ENCODE peak calls at places on chromosome 18, in five cellular contexts. Y is HTR-8/SVneo, P is hypothalamus, O is MM.1S, M is lower lobe of right lung. F is an unnamed sample.
A peak's percentile ranks its signal among the peaks of the same experiment; 100 is the strongest.

GRCh38 chr18:4870177-4870773 is 326.8 kb downstream of the AKAIN1 start:
- DNase-seq in P (no peak), M (no peak), O (no peak), Y (no peak), F (no peak)

GRCh38 chr18:43350176-43350575 is 72.9 kb upstream of the SYT4 start:
- DNase-seq in Y (no peak), M (no peak), P (no peak), O (no peak), F (no peak)

GRCh38 chr18:58542426-58543159 is 86.3 kb downstream of the ALPK2 start:
- DNase-seq in P (no peak), O (no peak), M (no peak), Y (no peak), F (no peak)

GRCh38 chr18:3281456-3282400 is 19.8 kb downstream of the MYL12B start:
- DNase-seq in Y (peak; percentile 53), M (no peak), O (peak; percentile 71), P (no peak), F (peak; percentile 75)

GRCh38 chr18:70234667-70235459 is 29.4 kb upstream of the RTTN start:
- DNase-seq in P (no peak), O (no peak), Y (no peak), M (no peak), F (no peak)

GRCh38 chr18:43875496-43875895 is 598.2 kb upstream of the SYT4 start:
- DNase-seq in M (no peak), P (no peak), O (no peak), Y (no peak), F (no peak)

GRCh38 chr18:41966943-41967342 is 11.9 kb downstream of the PIK3C3 start:
- DNase-seq in P (no peak), O (no peak), Y (no peak), M (no peak), F (no peak)

GRCh38 chr18:31102020-31102684 is at the start of gene DSC2:
- DNase-seq in Y (no peak), P (no peak), M (peak; percentile 65), O (no peak), F (no peak)

GRCh38 chr18:10526211-10526949 is 553 bp downstream of the NAPG start:
- DNase-seq in Y (peak; percentile 61), P (no peak), O (peak; percentile 60), M (peak; percentile 79), F (no peak)

GRCh38 chr18:74994502-74995403 is 214.2 kb downstream of the PTGR3 start:
- DNase-seq in M (no peak), P (no peak), O (no peak), Y (no peak), F (no peak)

GRCh38 chr18:79642626-79643025 is 37.0 kb upstream of the CTDP1 start:
- DNase-seq in M (no peak), O (no peak), Y (no peak), P (no peak), F (no peak)

GRCh38 chr18:57087985-57088384 is 58.9 kb upstream of the BOD1L2 start:
- DNase-seq in O (no peak), M (no peak), Y (peak; percentile 3), P (no peak), F (no peak)

GRCh38 chr18:3055201-3055600 is 42.3 kb upstream of the LPIN2 start:
- DNase-seq in M (no peak), O (no peak), Y (no peak), P (no peak), F (no peak)

GRCh38 chr18:23191232-23191631 is 55.9 kb downstream of the CABLES1 start:
- DNase-seq in Y (no peak), M (no peak), O (no peak), P (no peak), F (no peak)

GRCh38 chr18:65343571-65343970 is 407.2 kb upstream of the CDH7 start:
- DNase-seq in P (no peak), M (no peak), O (no peak), Y (no peak), F (no peak)

GRCh38 chr18:70333316-70333715 is 44.5 kb downstream of the SOCS6 start:
- DNase-seq in P (no peak), Y (no peak), O (no peak), M (no peak), F (no peak)

GRCh38 chr18:40607741-40608140 is 1347.3 kb upstream of the PIK3C3 start:
- DNase-seq in O (no peak), P (no peak), M (no peak), Y (no peak), F (no peak)

GRCh38 chr18:9704233-9705118 is 3.6 kb upstream of the RAB31 start:
- DNase-seq in O (peak; percentile 50), P (no peak), Y (no peak), M (no peak), F (no peak)

GRCh38 chr18:11070593-11070992 is 78.8 kb downstream of the PIEZO2 start:
- DNase-seq in Y (no peak), M (no peak), P (no peak), O (no peak), F (no peak)

GRCh38 chr18:70991577-70991976 is 702.7 kb downstream of the SOCS6 start:
- DNase-seq in P (no peak), Y (no peak), O (no peak), M (no peak), F (no peak)

GRCh38 chr18:27661320-27662049 is 476.4 kb upstream of the CHST9 start:
- DNase-seq in O (no peak), Y (no peak), M (no peak), P (no peak), F (no peak)

GRCh38 chr18:37403100-37403781 is 162.4 kb downstream of the CELF4 start:
- DNase-seq in Y (peak; percentile 71), O (peak; percentile 59), M (no peak), P (no peak), F (peak; percentile 77)

GRCh38 chr18:31950620-31951019 is 7.7 kb upstream of the TRAPPC8 start:
- DNase-seq in M (no peak), O (no peak), Y (no peak), P (no peak), F (no peak)

GRCh38 chr18:51227660-51228059 is 30.2 kb upstream of the MEX3C start:
- DNase-seq in P (no peak), O (no peak), M (no peak), Y (no peak), F (no peak)

GRCh38 chr18:78625446-78625845 is 354.2 kb upstream of the SALL3 start:
- DNase-seq in Y (no peak), P (no peak), M (no peak), O (no peak), F (no peak)

GRCh38 chr18:48929951-48930713 is 20.6 kb downstream of the SMAD7 start:
- DNase-seq in O (no peak), P (no peak), Y (peak; percentile 56), M (no peak), F (no peak)

GRCh38 chr18:43665239-43665788 is 388.0 kb upstream of the SYT4 start:
- DNase-seq in P (no peak), M (no peak), O (no peak), Y (peak; percentile 1), F (peak; percentile 59)

GRCh38 chr18:66395671-66396218 is 208.1 kb downstream of the CDH19 start:
- DNase-seq in O (no peak), M (no peak), P (no peak), Y (no peak), F (no peak)

GRCh38 chr18:12750708-12751502 is 48.1 kb downstream of the PSMG2 start:
- DNase-seq in O (no peak), Y (no peak), P (no peak), M (no peak), F (no peak)

GRCh38 chr18:69161383-69162028 is 239.2 kb upstream of the DOK6 start:
- DNase-seq in O (no peak), M (no peak), P (no peak), Y (no peak), F (no peak)

F was measured in HFF-Myc.